ENCODE peak calls at places on chromosomes 5 and 9, in seven cellular contexts. H, A, U, L, O, G and X are unnamed samples.

GRCh38 chr5:33379757-33380156 is 61.0 kb upstream of the TARS1 start:
- DNase-seq in H (peak; percentile 57), A (peak; percentile 15), L (no peak), U (no peak), G (no peak), O (no peak), X (no peak)

GRCh38 chr9:111605041-111605559 is 5.7 kb upstream of the PTGR1 start:
- DNase-seq in U (no peak), G (no peak), O (no peak), H (no peak), L (no peak), A (no peak), X (no peak)

GRCh38 chr5:121273818-121274433 is 577.8 kb upstream of the FTMT start:
- DNase-seq in A (peak; percentile 24), H (peak; percentile 86), L (no peak), O (peak; percentile 82), G (no peak), U (no peak), X (no peak)

GRCh38 chr5:154202379-154203260 is 12.1 kb downstream of the GALNT10 start:
- DNase-seq in H (no peak), L (no peak), U (no peak), A (no peak), O (no peak), G (no peak), X (no peak)

GRCh38 chr9:95182854-95183563 is 134.5 kb downstream of the FANCC start:
- DNase-seq in A (no peak), L (no peak), O (no peak), G (no peak), U (no peak), H (no peak), X (peak; percentile 39)

GRCh38 chr9:5622019-5622418 is 6.9 kb upstream of the RIC1 start:
- DNase-seq in G (no peak), A (no peak), L (no peak), H (peak; percentile 35), O (no peak), U (no peak), X (no peak)

GRCh38 chr9:93910598-93910997 is 44.6 kb downstream of the BARX1 start:
- DNase-seq in H (peak; percentile 8), G (no peak), A (no peak), L (no peak), O (no peak), U (no peak), X (no peak)

GRCh38 chr5:180071418-180072255 is at the start of gene RNF130:
- DNase-seq in U (peak; percentile 94), A (peak; percentile 91), H (peak; percentile 93), G (peak; percentile 95), L (peak; percentile 91), O (peak; percentile 87), X (peak; percentile 85)

GRCh38 chr9:96661711-96662110 is 6.6 kb upstream of the PRXL2C start:
- DNase-seq in G (no peak), U (no peak), A (no peak), H (no peak), O (no peak), L (no peak), X (no peak)

GRCh38 chr9:129023036-129023907 is 4.9 kb downstream of the SH3GLB2 start:
- DNase-seq in L (peak; percentile 64), H (no peak), U (peak; percentile 86), O (no peak), A (peak; percentile 98), G (peak; percentile 72), X (no peak)

GRCh38 chr9:89923174-89923573 is 318.4 kb downstream of the GADD45G start:
- DNase-seq in A (no peak), U (no peak), H (no peak), O (no peak), G (no peak), L (no peak), X (no peak)

GRCh38 chr5:71895546-71895945 is 176.5 kb downstream of the CARTPT start:
- DNase-seq in L (no peak), U (no peak), O (no peak), A (no peak), H (no peak), G (no peak), X (no peak)

GRCh38 chr5:1961952-1962595 is 79.3 kb upstream of the IRX4 start:
- DNase-seq in L (no peak), A (no peak), G (no peak), U (peak; percentile 74), O (no peak), H (no peak), X (no peak)

GRCh38 chr5:130168211-130168610 is 263.9 kb downstream of the CHSY3 start:
- DNase-seq in G (no peak), U (no peak), H (no peak), A (no peak), L (no peak), O (no peak), X (no peak)

GRCh38 chr5:171418316-171418981 is 998 bp upstream of the FGF18 start:
- DNase-seq in A (peak; percentile 80), G (peak; percentile 87), L (peak; percentile 75), U (no peak), O (peak; percentile 96), H (no peak), X (peak; percentile 62)

GRCh38 chr5:174082286-174082685 is 36.8 kb downstream of the NSG2 start:
- DNase-seq in H (no peak), G (no peak), A (no peak), O (no peak), L (no peak), U (no peak), X (no peak)

GRCh38 chr9:89623925-89624420 is 19.2 kb downstream of the GADD45G start:
- DNase-seq in U (no peak), L (no peak), O (no peak), G (no peak), H (no peak), A (no peak), X (no peak)

GRCh38 chr5:31197183-31197582 is 3.7 kb downstream of the CDH6 start:
- DNase-seq in L (no peak), G (no peak), A (no peak), H (no peak), O (no peak), U (no peak), X (no peak)

GRCh38 chr5:177968661-177969211 is 27.3 kb downstream of the PROP1 start:
- DNase-seq in O (no peak), L (no peak), G (no peak), U (no peak), A (no peak), H (no peak), X (no peak)

GRCh38 chr5:52800394-52801213 is 12.9 kb downstream of the ITGA1 start:
- DNase-seq in A (peak; percentile 23), G (peak; percentile 60), H (peak; percentile 73), U (no peak), L (peak; percentile 73), O (peak; percentile 39), X (peak; percentile 50)

GRCh38 chr9:97758334-97758916 is 61.3 kb upstream of the XPA start:
- DNase-seq in U (no peak), A (no peak), H (no peak), L (no peak), G (no peak), O (no peak), X (no peak)

GRCh38 chr5:140674211-140674610 is 835 bp upstream of the DND1 start:
- DNase-seq in A (no peak), G (no peak), U (no peak), L (no peak), O (no peak), H (no peak), X (no peak)

GRCh38 chr5:141135030-141135717 is at the start of gene PCDHB5:
- DNase-seq in H (peak; percentile 12), L (no peak), G (peak; percentile 24), O (peak; percentile 26), A (peak; percentile 35), U (no peak), X (no peak)

GRCh38 chr9:34328983-34329832 is at the start of the genes KIF24 and NUDT2:
- DNase-seq in L (peak; percentile 98), H (peak; percentile 100), A (peak; percentile 95), U (peak; percentile 100), G (peak; percentile 94), O (peak; percentile 96), X (peak; percentile 98)
- TF ChIP-seq POLR2A in L (peak; percentile 68), H (peak; percentile 89), A (peak; percentile 81), U (no peak), G (peak; percentile 62), O (peak; percentile 77), X (peak; percentile 80)

GRCh38 chr9:126802343-126803059 is 2.3 kb upstream of the ZBTB43 start:
- DNase-seq in O (no peak), U (no peak), L (no peak), A (no peak), G (no peak), H (no peak), X (no peak)

GRCh38 chr9:126804198-126804695 is 593 bp upstream of the ZBTB43 start:
- DNase-seq in H (no peak), G (no peak), O (no peak), U (no peak), A (no peak), L (peak; percentile 21), X (no peak)

GRCh38 chr9:126804696-126805545 is at the start of gene ZBTB43:
- DNase-seq in O (peak; percentile 98), U (no peak), H (peak; percentile 95), G (peak; percentile 97), L (peak; percentile 96), A (peak; percentile 97), X (peak; percentile 89)

GRCh38 chr9:126806336-126806735 is 1.5 kb downstream of the ZBTB43 start:
- DNase-seq in O (no peak), U (no peak), A (no peak), G (no peak), L (no peak), H (peak; percentile 49), X (no peak)

GRCh38 chr9:126805546-126806262 is 864 bp downstream of the ZBTB43 start:
- DNase-seq in L (no peak), H (peak; percentile 79), U (no peak), O (no peak), G (no peak), A (peak; percentile 82), X (no peak)
- TF ChIP-seq POLR2A in L (no peak), H (no peak), U (no peak), O (no peak), G (no peak), A (no peak), X (no peak)

DNA sequence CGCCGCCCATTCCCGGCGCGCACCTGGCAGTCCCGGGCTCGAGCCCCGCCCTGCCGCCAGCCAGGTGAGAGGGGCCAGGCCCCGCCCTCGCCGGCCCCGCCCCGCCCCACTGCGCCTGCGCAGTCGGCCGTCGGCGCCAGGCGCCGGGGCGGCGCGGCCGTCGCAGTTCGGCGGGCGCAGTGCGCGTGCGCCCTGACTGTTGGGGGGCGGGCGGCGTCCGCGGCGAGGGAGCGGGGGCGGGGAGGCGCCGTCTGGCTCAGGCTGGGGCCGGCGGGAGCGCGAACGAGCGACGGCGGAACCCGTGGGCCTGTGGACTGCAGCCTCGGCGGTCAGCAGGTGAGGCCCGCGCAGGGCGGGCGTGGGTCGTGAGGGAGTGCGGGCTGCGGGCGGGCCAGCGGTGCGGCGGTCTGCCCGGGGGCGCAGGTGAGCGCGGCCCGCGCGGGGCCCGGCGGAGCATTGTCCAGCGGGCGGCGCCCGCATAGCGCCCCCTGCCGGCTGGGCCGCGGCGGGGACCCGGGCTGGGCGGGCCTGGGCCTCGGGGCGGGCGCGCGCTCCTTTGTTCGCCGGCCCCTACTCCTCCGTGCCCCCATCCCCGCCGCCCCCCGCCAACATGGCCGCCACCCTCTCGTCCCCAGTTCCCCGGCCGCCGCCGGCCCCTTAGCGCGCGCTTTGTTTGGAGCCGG is at the start of gene SPIN1:
- DNase-seq in O (peak; percentile 77), G (peak; percentile 92), L (peak; percentile 69), H (peak; percentile 73), U (no peak), A (peak; percentile 95), X (peak; percentile 53)
- TF ChIP-seq POLR2A in O (peak; percentile 61), G (peak; percentile 41), L (peak; percentile 82), H (no peak), U (no peak), A (peak; percentile 60), X (peak; percentile 55)

GRCh38 chr5:7053125-7053524 is 339.9 kb downstream of the TENT4A start:
- DNase-seq in A (no peak), L (no peak), H (no peak), U (no peak), O (no peak), G (no peak), X (no peak)
- TF ChIP-seq POLR2A in A (no peak), L (no peak), H (no peak), U (no peak), O (no peak), G (no peak), X (no peak)